ENCODE peak calls at places on chromosome 16, in seven cellular contexts. U, H, O, Q, W, L and F are unnamed samples.

GRCh38 chr16:66335704-66336329 is 30.7 kb upstream of the CDH5 start:
- DNase-seq in O (no peak), L (peak; percentile 18), H (no peak), W (no peak), U (no peak), Q (peak; percentile 80), F (no peak)

GRCh38 chr16:21336231-21336630 is 58.1 kb upstream of the CRYM start:
- DNase-seq in L (no peak), U (no peak), O (no peak), H (no peak), W (no peak), Q (peak; percentile 57), F (no peak)

GRCh38 chr16:57374067-57374534 is 1.8 kb downstream of the CX3CL1 start:
- DNase-seq in U (no peak), W (no peak), Q (peak; percentile 62), O (no peak), L (no peak), H (no peak), F (peak; percentile 62)

GRCh38 chr16:14369734-14370598 is 260.1 kb downstream of the PARN start:
- DNase-seq in Q (no peak), H (no peak), W (no peak), L (no peak), U (no peak), O (no peak), F (peak; percentile 79)

GRCh38 chr16:22123146-22123545 is 30.8 kb downstream of the VWA3A start:
- DNase-seq in O (no peak), W (no peak), Q (no peak), U (no peak), L (no peak), H (no peak), F (peak; percentile 23)

GRCh38 chr16:69187891-69188451 is 1.0 kb downstream of the SNTB2 start:
- DNase-seq in O (peak; percentile 39), L (peak; percentile 47), H (peak; percentile 45), U (peak; percentile 19), Q (no peak), W (peak; percentile 67), F (peak; percentile 74)

GRCh38 chr16:47358816-47359215 is 102.0 kb downstream of the ITFG1 start:
- DNase-seq in L (no peak), W (no peak), U (no peak), O (no peak), H (no peak), Q (peak; percentile 37), F (no peak)

GRCh38 chr16:87317766-87318121 is 552 bp upstream of the C16orf95 start:
- DNase-seq in Q (peak; percentile 50), U (no peak), W (peak; percentile 63), H (peak; percentile 66), O (peak; percentile 66), L (peak; percentile 73), F (peak; percentile 37)

GRCh38 chr16:27273330-27273669 is 4.7 kb upstream of the NSMCE1 start:
- DNase-seq in U (no peak), W (no peak), O (no peak), L (no peak), H (no peak), Q (no peak), F (no peak)

GRCh38 chr16:2159052-2159838 is 3.7 kb downstream of the TRAF7 start:
- DNase-seq in H (peak; percentile 77), L (peak; percentile 70), W (no peak), Q (peak; percentile 59), O (no peak), U (peak; percentile 68), F (peak; percentile 80)
- H3K4me3 ChIP-seq in H (peak overlapping the region; percentile 17), L (peak overlapping the region; percentile 13), W (no peak overlapping the region), Q (no peak overlapping the region), O (no peak overlapping the region), U (peak overlapping the region; percentile 44), F (peak overlapping the region; percentile 25)

DNA sequence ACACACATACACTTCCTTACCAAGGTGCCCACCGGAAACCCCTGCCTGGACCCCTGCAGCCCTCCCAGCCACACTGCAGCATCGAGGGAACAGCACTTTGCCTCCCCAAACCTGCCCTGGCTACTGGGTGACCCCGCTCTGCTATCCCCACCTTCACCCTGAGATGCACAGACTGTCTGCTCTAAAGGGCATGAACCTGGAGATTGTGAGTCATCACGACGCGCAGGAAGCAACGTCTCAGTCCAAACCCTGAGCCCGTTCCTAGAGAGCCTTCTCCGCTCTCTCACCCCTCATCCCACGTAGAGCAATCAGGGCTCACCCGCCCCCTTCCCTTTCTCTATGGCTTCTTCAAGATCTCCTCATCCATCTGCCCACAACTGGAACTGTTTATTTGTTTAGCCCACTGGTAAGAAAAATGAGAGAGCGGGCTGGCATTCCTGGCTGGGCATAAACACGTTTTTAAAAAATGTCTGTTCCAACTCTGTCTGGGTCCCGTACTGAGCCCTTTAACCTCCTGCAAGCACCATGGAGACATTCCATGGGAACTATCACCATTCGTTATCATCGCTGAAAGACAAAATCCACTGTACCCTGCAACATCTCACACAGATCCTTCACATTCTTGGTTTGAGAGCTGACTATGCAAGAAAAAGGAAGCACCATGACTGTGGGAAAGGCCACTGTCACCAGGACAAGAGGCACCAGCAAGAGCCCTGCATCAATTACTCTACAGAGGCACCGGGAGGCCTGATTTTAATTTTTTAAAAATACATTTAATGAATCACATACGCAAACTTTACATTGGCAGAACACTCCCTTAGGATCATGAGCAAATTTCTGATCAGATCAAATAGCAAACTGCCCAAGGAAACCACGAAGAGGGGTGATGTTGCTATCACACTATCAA is 28.2 kb downstream of the ZFHX3 start:
- DNase-seq in H (no peak), L (no peak), U (no peak), Q (peak; percentile 89), W (no peak), O (peak; percentile 30), F (peak; percentile 75)
- H3K27ac ChIP-seq in H (no peak overlapping the region), L (peak overlapping the region; percentile 13), U (peak overlapping the region; percentile 4), Q (peak overlapping the region; percentile 48), W (no peak overlapping the region), O (peak overlapping the region; percentile 71), F (peak overlapping the region; percentile 99)

DNA sequence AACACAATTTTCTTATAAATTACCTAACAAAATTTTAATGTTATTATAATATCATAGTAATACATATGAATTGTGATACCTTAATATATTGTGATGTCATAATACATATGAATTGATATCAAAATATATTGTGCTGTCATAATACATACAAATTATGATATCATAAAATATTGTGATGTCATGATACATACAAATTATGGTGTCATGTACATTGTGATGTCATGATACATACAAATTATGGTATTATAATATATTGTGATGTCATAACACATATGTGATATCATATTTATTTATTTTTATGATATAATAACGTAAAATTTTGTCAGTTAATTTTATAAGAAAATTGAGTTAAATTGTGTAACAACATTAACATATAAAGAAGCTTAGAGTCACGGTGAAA is 1927.2 kb downstream of the TP53TG3F start:
- DNase-seq in U (no peak), W (no peak), L (no peak), O (no peak), H (no peak), Q (no peak), F (no peak)
- H3K9me3 ChIP-seq in U (no peaks in the 10 kb centered on the region), W (no peaks in the 10 kb centered on the region), L (no peaks in the 10 kb centered on the region), O (no peaks in the 10 kb centered on the region), H (no peaks in the 10 kb centered on the region), Q (peaks cover 6% of the 10 kb centered on the region), F (no peaks in the 10 kb centered on the region)

DNA sequence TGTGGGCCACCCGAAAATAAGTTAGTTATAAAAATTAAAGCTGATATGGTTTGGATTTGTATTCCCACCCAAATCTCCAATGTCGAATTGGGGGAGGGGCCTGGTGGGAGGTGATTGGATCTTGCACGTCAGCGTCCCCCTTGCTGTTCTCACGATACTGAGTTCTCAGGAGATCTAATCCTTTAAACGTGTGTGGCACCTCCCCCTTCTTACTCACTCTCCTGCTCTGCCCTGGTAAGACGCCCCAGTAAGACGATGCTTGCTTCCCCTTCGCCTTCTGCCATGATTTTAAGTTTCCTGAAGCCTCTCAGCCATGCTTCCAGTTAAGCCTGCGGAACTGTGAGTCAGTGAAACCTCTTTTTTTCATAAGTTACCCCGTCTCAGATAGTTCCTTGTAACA is 35.4 kb downstream of the SYCE1L start:
- DNase-seq in H (no peak), Q (no peak), O (no peak), W (no peak), U (no peak), L (no peak), F (no peak)
- H3K4me3 ChIP-seq in H (no peak overlapping the region), Q (no peak overlapping the region), O (no peak overlapping the region), W (no peak overlapping the region), U (no peak overlapping the region), L (no peak overlapping the region), F (no peak overlapping the region)

DNA sequence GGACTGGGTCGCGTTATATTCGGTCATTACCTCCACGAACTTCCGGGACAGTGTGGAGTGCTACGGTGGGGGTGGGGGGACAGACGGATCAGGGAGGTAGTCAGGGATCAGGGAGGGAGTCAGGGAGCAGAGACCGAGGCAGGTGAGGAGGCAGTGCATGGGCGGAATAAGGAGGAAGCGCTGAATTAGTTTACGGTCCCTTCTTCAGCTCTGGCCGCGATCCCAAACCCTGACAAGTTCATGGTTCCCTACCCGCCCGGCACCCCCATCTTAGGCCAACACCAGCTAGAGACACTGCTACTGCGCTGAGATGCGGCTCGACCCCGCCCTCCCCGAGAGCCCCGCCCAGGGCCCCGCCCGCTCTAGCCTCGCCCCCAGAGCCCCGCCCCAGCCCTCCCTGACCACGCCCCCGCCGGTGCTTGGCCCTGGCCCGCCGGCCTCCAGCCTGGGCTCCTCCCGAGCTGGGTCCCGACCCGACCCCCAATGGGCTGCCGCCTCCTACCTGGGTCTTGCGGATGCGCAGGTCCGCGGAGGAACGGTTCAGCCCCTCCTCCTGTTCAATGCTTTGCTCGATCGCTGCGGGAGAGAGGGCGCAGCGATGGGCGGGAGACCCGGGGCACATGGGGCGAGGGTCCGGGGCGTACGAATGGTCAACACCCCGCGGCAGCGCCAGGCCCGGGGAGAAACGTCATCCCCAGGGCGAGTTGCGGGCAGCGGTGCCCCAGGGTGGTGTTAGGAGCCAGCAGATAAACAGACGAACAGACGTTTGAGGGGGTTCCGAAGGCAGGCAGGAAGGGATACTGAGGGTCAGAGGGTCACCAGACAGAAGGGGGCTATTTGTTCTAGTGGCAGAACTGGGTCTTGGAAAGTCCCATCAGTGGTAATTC is 12.2 kb downstream of the HSD3B7 start:
- DNase-seq in Q (peak; percentile 41), H (peak; percentile 91), O (peak; percentile 81), W (peak; percentile 79), U (peak; percentile 65), L (peak; percentile 87), F (peak; percentile 81)
- H3K27ac ChIP-seq in Q (peak overlapping the region; percentile 69), H (peak overlapping the region; percentile 55), O (peak overlapping the region; percentile 81), W (no peak overlapping the region), U (peak overlapping the region; percentile 75), L (peak overlapping the region; percentile 89), F (peak overlapping the region; percentile 71)

DNA sequence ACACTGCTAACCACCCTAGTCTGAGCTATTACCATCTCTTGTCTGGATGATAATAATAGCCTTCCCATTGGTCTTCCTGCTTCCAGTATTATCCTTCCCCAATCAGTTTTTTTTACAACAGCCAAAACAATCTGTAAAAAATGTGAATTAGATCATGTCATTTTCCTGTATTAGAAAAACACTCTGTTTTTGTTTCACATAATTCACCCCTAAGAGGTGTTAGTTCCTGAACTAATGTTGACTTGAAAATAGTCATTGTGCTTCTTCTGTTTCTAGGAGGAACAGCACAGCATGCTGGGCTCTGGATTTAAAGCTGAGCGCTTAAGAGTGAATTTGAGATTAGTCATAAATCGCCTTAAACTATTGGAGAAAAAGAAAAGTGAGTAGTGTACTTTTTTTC is 20.0 kb downstream of the IST1 start:
- DNase-seq in U (no peak), H (no peak), L (no peak), W (no peak), O (no peak), Q (no peak), F (no peak)
- H3K9me3 ChIP-seq in U (peaks cover 4% of the 10 kb centered on the region), H (no peaks in the 10 kb centered on the region), L (no peaks in the 10 kb centered on the region), W (peaks cover 23% of the 10 kb centered on the region), O (no peaks in the 10 kb centered on the region), Q (peaks cover 4% of the 10 kb centered on the region), F (no peaks in the 10 kb centered on the region)